ENCODE peak calls at places on chromosomes 5 and 9, in four cellular contexts. P, M, E and Y are unnamed samples.

GRCh38 chr5:35183243-35183955 is 46.9 kb downstream of the PRLR start:
- DNase-seq in P (peak), M (no peak), E (peak), Y (no peak)

GRCh38 chr5:122581629-122582028 is 193.3 kb upstream of the SNX2 start:
- DNase-seq in P (no peak), M (no peak), E (no peak), Y (no peak)

GRCh38 chr5:89981871-89982773 is 427.4 kb downstream of the CETN3 start:
- DNase-seq in P (no peak), M (no peak), E (no peak), Y (no peak)

GRCh38 chr9:122127396-122127798 is 32.2 kb downstream of the NDUFA8 start:
- DNase-seq in P (no peak), M (no peak), E (no peak), Y (no peak)

GRCh38 chr5:79689541-79690466 is at the start of gene CMYA5:
- DNase-seq in P (no peak), M (no peak), E (no peak), Y (no peak)

GRCh38 chr5:39570418-39571027 is 145.7 kb upstream of the DAB2 start:
- DNase-seq in P (peak), M (no peak), E (peak), Y (no peak)

GRCh38 chr5:131263648-131264452 is at the start of gene CDC42SE2:
- DNase-seq in P (peak), M (peak), E (peak), Y (peak)

GRCh38 chr5:172707285-172708182 is 63.5 kb downstream of the DUSP1 start:
- DNase-seq in P (peak), M (no peak), E (peak), Y (peak)

GRCh38 chr9:24286761-24287160 is 258.9 kb downstream of the IZUMO3 start:
- DNase-seq in P (no peak), M (no peak), E (no peak), Y (no peak)

GRCh38 chr9:129328357-129329103 is 150.5 kb upstream of the IER5L start:
- DNase-seq in P (no peak), M (no peak), E (no peak), Y (no peak)

GRCh38 chr5:161085081-161085480 is 233.1 kb upstream of the ATP10B start:
- DNase-seq in P (no peak), M (no peak), E (no peak), Y (no peak)

GRCh38 chr5:147453901-147454814 is 55.7 kb downstream of the DPYSL3 start:
- DNase-seq in P (peak), M (peak), E (peak), Y (peak)

GRCh38 chr5:80662108-80662507 is 7.3 kb upstream of the DHFR start:
- DNase-seq in P (no peak), M (no peak), E (no peak), Y (no peak)

GRCh38 chr5:43602818-43603534 is at the start of gene NNT:
- DNase-seq in P (peak), M (peak), E (peak), Y (no peak)

GRCh38 chr9:76654575-76654974 is 109.7 kb upstream of the PCA3 start:
- DNase-seq in P (peak), M (no peak), E (no peak), Y (peak)

GRCh38 chr9:37374892-37375291 is 47.6 kb upstream of the GRHPR start:
- DNase-seq in P (no peak), M (no peak), E (no peak), Y (no peak)

GRCh38 chr5:167602077-167602476 is 689.4 kb upstream of the WWC1 start:
- DNase-seq in P (no peak), M (no peak), E (no peak), Y (no peak)

GRCh38 chr9:22144226-22144625 is 135.1 kb upstream of the CDKN2B start:
- DNase-seq in P (no peak), M (no peak), E (no peak), Y (no peak)

GRCh38 chr5:31983851-31984250 is 190.3 kb downstream of the GOLPH3 start:
- DNase-seq in P (no peak), M (no peak), E (no peak), Y (no peak)

DNA sequence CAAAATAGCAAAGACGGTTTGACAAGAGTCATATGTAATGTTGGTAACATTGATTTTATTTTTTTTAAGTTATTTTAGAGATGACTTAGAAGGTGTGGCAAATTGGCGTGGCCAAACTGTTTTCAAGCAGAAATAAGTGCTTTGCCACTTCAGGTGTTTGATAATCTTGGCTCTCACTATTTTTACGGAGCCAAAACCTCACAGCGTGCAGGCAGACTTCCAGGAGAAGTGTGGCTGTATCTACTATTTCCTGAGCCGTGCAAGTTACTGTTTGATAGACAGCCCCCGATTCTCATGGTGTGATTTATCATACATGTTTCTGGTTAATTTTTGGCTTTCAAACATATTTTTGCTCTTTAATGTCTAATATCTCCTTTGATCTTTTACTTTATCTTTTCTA is 269.5 kb downstream of the ADAMTSL1 start:
- DNase-seq in P (no peak), M (no peak), E (no peak), Y (no peak)
- H3K27ac ChIP-seq in P (no peak), M (no peak), E (no peak), Y (no peak)

GRCh38 chr5:157816682-157817268 is 42.2 kb downstream of the CLINT1 start:
- DNase-seq in P (no peak), M (no peak), E (no peak), Y (no peak)
- TF ChIP-seq CTCF in P (peak), M (peak), E (peak), Y (peak)

GRCh38 chr9:110921705-110922104 is 116.6 kb downstream of the LPAR1 start:
- DNase-seq in P (no peak), M (no peak), E (no peak), Y (no peak)

GRCh38 chr9:110919055-110919445 is 119.2 kb downstream of the LPAR1 start:
- DNase-seq in P (no peak), M (no peak), E (no peak), Y (no peak)

GRCh38 chr9:110919609-110920008 is 118.7 kb downstream of the LPAR1 start:
- DNase-seq in P (peak), M (no peak), E (peak), Y (no peak)

GRCh38 chr9:110923601-110924000 is 114.7 kb downstream of the LPAR1 start:
- DNase-seq in P (no peak), M (no peak), E (no peak), Y (no peak)

GRCh38 chr9:110922145-110922544 is 116.1 kb downstream of the LPAR1 start:
- DNase-seq in P (no peak), M (no peak), E (no peak), Y (no peak)
- H3K27ac ChIP-seq in P (peak), M (no peak), E (peak), Y (no peak)

GRCh38 chr5:55917402-55918096 is 66.4 kb downstream of the IL31RA start:
- DNase-seq in P (no peak), M (no peak), E (no peak), Y (no peak)

GRCh38 chr5:55916986-55917385 is 65.8 kb downstream of the IL31RA start:
- DNase-seq in P (no peak), M (no peak), E (no peak), Y (no peak)

GRCh38 chr5:55920784-55921183 is 69.6 kb downstream of the IL31RA start:
- DNase-seq in P (peak), M (no peak), E (no peak), Y (no peak)

GRCh38 chr5:55919625-55920024 is 68.5 kb downstream of the IL31RA start:
- DNase-seq in P (no peak), M (no peak), E (no peak), Y (no peak)

GRCh38 chr5:55918097-55919035 is 67.2 kb downstream of the IL31RA start:
- DNase-seq in P (no peak), M (no peak), E (no peak), Y (no peak)
- TF ChIP-seq CTCF in P (no peak), M (no peak), E (no peak), Y (no peak)

DNA sequence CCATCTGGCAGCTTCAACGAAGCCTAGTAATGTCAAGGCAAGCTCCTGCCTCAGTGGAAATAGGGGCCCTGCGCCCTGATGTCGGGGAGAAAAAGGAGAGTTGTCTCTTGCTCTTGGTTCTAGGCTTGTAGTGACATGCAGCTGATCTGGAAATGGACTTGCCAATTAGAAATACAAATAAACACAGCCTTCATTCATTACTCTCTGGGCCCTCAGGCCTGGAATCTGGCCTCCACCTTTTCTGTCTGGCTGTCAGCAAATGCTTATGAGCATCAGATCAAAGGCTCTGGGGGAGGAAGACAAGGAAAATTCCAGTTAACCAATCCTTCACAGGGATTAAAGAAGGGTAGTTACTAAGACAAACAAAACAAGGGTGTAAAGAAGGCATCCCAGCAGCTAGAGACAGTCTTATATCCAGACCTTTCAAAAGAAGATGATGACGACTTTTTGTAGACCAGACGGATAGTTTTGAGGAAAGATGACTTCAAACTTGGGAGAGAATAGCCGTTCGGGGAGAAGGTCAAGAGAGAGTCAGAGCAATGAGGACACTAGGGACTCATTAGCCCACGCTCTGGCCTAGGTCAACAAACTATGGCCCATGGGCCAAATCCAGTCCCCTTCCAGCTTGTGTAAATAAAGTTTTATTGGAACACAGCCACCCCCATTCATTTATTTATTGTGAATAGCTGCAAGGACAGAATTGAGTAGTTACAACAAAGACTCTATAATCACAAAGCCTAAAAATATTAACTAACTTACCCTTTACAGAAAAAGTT is 33.3 kb upstream of the TRIM32 start:
- DNase-seq in P (no peak), M (no peak), E (no peak), Y (no peak)
- H3K27ac ChIP-seq in P (no peak), M (no peak), E (no peak), Y (no peak)

GRCh38 chr5:28346696-28347095 is 1308.3 kb upstream of the CDH9 start:
- DNase-seq in P (no peak), M (no peak), E (no peak), Y (no peak)

GRCh38 chr5:28344803-28345433 is 1306.5 kb upstream of the CDH9 start:
- DNase-seq in P (peak), M (no peak), E (no peak), Y (no peak)
- TF ChIP-seq CTCF in P (peak), M (no peak), E (peak), Y (no peak)

GRCh38 chr9:109020581-109020980 is 7.3 kb upstream of the CTNNAL1 start:
- DNase-seq in P (no peak), M (no peak), E (no peak), Y (no peak)
- H3K27ac ChIP-seq in P (no peak), M (no peak), E (no peak), Y (no peak)

DNA sequence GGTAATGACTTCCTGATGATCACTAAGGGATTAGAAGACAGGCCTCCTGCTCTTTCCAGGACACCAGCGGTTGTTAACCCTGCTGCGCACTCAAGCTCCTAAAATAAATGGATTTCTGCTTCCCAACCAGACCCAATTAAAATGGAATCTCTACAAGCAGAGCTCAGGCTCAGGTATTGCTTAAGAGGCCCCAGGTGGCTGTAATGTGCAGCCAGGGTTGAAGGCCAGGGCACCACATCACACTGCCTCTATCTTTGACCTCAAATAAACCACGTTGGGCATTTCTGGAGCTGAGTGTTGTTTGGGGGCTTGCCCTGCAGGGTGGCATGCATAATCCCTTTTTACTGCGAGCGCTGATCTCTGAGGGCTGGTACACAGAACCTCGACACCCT is 108.0 kb downstream of the FBXO38 start:
- DNase-seq in P (no peak), M (no peak), E (no peak), Y (no peak)
- TF ChIP-seq CTCF in P (no peak), M (no peak), E (no peak), Y (no peak)

DNA sequence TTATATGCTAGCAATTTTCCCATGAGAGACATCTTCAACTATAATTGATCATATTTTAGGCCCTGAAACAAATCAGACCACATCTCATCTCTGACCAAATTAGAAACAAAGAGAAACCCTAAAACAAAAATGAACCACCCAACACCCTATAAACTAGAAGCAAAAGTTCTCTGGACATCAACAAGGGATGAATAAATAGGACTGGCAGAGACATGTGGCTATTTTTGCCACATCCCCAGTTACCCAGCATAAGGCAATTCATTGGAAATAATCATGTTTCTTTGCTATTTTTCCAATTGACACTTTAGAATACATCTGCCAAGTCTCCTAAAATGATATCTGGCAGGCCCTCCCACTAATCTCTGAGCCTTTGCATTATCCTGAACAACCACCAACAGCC is 53.4 kb upstream of the EQTN start:
- DNase-seq in P (no peak), M (no peak), E (no peak), Y (no peak)
- H3K27ac ChIP-seq in P (no peak), M (no peak), E (no peak), Y (no peak)